ENCODE peak calls at places on chromosome 2, in four cellular contexts. One of them, this sample, is unnamed.

GRCh38 chr2:182870227-182870626 is 3.8 kb upstream of the FRZB start:
- DNase-seq in HTR-8/SVneo: no peak
- DNase-seq in T-cell: no peak
- DNase-seq in iris pigment epithelial cell: no peak
- DNase-seq in this sample: peak

GRCh38 chr2:13616656-13617055 is 899.9 kb downstream of the TRIB2 start:
- DNase-seq in T-cell: no peak
- DNase-seq in iris pigment epithelial cell: no peak
- DNase-seq in HTR-8/SVneo: no peak
- DNase-seq in this sample: no peak

GRCh38 chr2:74927617-74928016 is 30.8 kb upstream of the POLE4 start:
- DNase-seq in iris pigment epithelial cell: no peak
- DNase-seq in HTR-8/SVneo: no peak
- DNase-seq in T-cell: no peak
- DNase-seq in this sample: no peak

GRCh38 chr2:85132834-85133637 is at the start of gene TCF7L1:
- DNase-seq in HTR-8/SVneo: peak
- DNase-seq in iris pigment epithelial cell: peak
- DNase-seq in T-cell: peak
- DNase-seq in this sample: no peak

GRCh38 chr2:84856785-84857184 is 24.1 kb downstream of the TRABD2A start:
- DNase-seq in HTR-8/SVneo: no peak
- DNase-seq in iris pigment epithelial cell: peak
- DNase-seq in T-cell: no peak
- DNase-seq in this sample: no peak

GRCh38 chr2:85659324-85659981 is 8.5 kb downstream of the SFTPB start:
- DNase-seq in T-cell: no peak
- DNase-seq in iris pigment epithelial cell: no peak
- DNase-seq in HTR-8/SVneo: no peak
- DNase-seq in this sample: no peak

GRCh38 chr2:172200495-172201085 is 97.9 kb upstream of the DLX2 start:
- DNase-seq in HTR-8/SVneo: no peak
- DNase-seq in T-cell: no peak
- DNase-seq in iris pigment epithelial cell: peak
- DNase-seq in this sample: no peak

GRCh38 chr2:10333247-10333613 is 30.5 kb downstream of the HPCAL1 start:
- DNase-seq in HTR-8/SVneo: no peak
- DNase-seq in T-cell: no peak
- DNase-seq in iris pigment epithelial cell: no peak
- DNase-seq in this sample: no peak

GRCh38 chr2:172168917-172169346 is 66.2 kb upstream of the DLX2 start:
- DNase-seq in T-cell: no peak
- DNase-seq in HTR-8/SVneo: no peak
- DNase-seq in iris pigment epithelial cell: peak
- DNase-seq in this sample: no peak

GRCh38 chr2:67502346-67503065 is 105.4 kb downstream of the ETAA1 start:
- DNase-seq in HTR-8/SVneo: no peak
- DNase-seq in T-cell: no peak
- DNase-seq in iris pigment epithelial cell: peak
- DNase-seq in this sample: no peak